ENCODE peak calls at places on chromosomes 7 and 10, in seven cellular contexts. One of them, this sample, is unnamed. For H3K9me3, the result is how much of the 10 kb centered on the place peaks cover.

GRCh38 chr7:128872394-128872824 is 9.8 kb downstream of the ATP6V1F start:
- DNase-seq in CD8-positive, alpha-beta T cell: no peak
- DNase-seq in endodermal cell: peak
- DNase-seq in right atrium auricular region: no peak
- DNase-seq in effector memory CD4-positive, alpha-beta T cell: no peak
- DNase-seq in heart left ventricle: no peak
- DNase-seq in IMR-90: no peak
- DNase-seq in this sample: no peak

GRCh38 chr10:131983780-131984179 is 2.1 kb upstream of the BNIP3 start:
- DNase-seq in CD8-positive, alpha-beta T cell: no peak
- DNase-seq in endodermal cell: no peak
- DNase-seq in right atrium auricular region: no peak
- DNase-seq in effector memory CD4-positive, alpha-beta T cell: no peak
- DNase-seq in heart left ventricle: no peak
- DNase-seq in IMR-90: peak
- DNase-seq in this sample: no peak

GRCh38 chr7:1298938-1299885 is 66.5 kb downstream of the UNCX start:
- DNase-seq in CD8-positive, alpha-beta T cell: no peak
- DNase-seq in endodermal cell: peak
- DNase-seq in right atrium auricular region: no peak
- DNase-seq in effector memory CD4-positive, alpha-beta T cell: no peak
- DNase-seq in heart left ventricle: no peak
- DNase-seq in IMR-90: no peak
- DNase-seq in this sample: no peak

GRCh38 chr10:201328-201771 is 66.1 kb downstream of the ZMYND11 start:
- DNase-seq in CD8-positive, alpha-beta T cell: no peak
- DNase-seq in endodermal cell: no peak
- DNase-seq in right atrium auricular region: no peak
- DNase-seq in effector memory CD4-positive, alpha-beta T cell: no peak
- DNase-seq in heart left ventricle: no peak
- DNase-seq in IMR-90: peak
- DNase-seq in this sample: no peak

GRCh38 chr7:118220583-118220982 is 3.9 kb upstream of the ANKRD7 start:
- DNase-seq in CD8-positive, alpha-beta T cell: no peak
- DNase-seq in endodermal cell: no peak
- DNase-seq in right atrium auricular region: no peak
- DNase-seq in effector memory CD4-positive, alpha-beta T cell: no peak
- DNase-seq in heart left ventricle: no peak
- DNase-seq in IMR-90: no peak
- DNase-seq in this sample: no peak

GRCh38 chr7:132061931-132062330 is 505.5 kb upstream of the PODXL start:
- DNase-seq in CD8-positive, alpha-beta T cell: no peak
- DNase-seq in endodermal cell: no peak
- DNase-seq in right atrium auricular region: no peak
- DNase-seq in effector memory CD4-positive, alpha-beta T cell: no peak
- DNase-seq in heart left ventricle: no peak
- DNase-seq in IMR-90: peak
- DNase-seq in this sample: no peak

GRCh38 chr7:80508440-80508839 is 3.4 kb downstream of the GNAT3 start:
- DNase-seq in CD8-positive, alpha-beta T cell: no peak
- DNase-seq in endodermal cell: no peak
- DNase-seq in right atrium auricular region: no peak
- DNase-seq in effector memory CD4-positive, alpha-beta T cell: no peak
- DNase-seq in heart left ventricle: no peak
- DNase-seq in IMR-90: peak
- DNase-seq in this sample: no peak

GRCh38 chr10:110017940-110018339 is 10.2 kb downstream of the ADD3 start:
- DNase-seq in CD8-positive, alpha-beta T cell: no peak
- DNase-seq in endodermal cell: no peak
- DNase-seq in right atrium auricular region: no peak
- DNase-seq in effector memory CD4-positive, alpha-beta T cell: no peak
- DNase-seq in heart left ventricle: no peak
- DNase-seq in IMR-90: no peak
- DNase-seq in this sample: no peak

GRCh38 chr7:138951953-138952352 is 29.2 kb downstream of the KIAA1549 start:
- DNase-seq in CD8-positive, alpha-beta T cell: no peak
- DNase-seq in endodermal cell: no peak
- DNase-seq in right atrium auricular region: no peak
- DNase-seq in effector memory CD4-positive, alpha-beta T cell: no peak
- DNase-seq in heart left ventricle: no peak
- DNase-seq in IMR-90: no peak
- DNase-seq in this sample: no peak

GRCh38 chr7:24503511-24503910 is 69.7 kb upstream of the PALS2 start:
- DNase-seq in CD8-positive, alpha-beta T cell: no peak
- DNase-seq in endodermal cell: no peak
- DNase-seq in right atrium auricular region: no peak
- DNase-seq in effector memory CD4-positive, alpha-beta T cell: no peak
- DNase-seq in heart left ventricle: no peak
- DNase-seq in IMR-90: no peak
- DNase-seq in this sample: no peak

GRCh38 chr7:129338450-129338849 is 95.8 kb upstream of the STRIP2 start:
- DNase-seq in CD8-positive, alpha-beta T cell: no peak
- DNase-seq in endodermal cell: no peak
- DNase-seq in right atrium auricular region: no peak
- DNase-seq in effector memory CD4-positive, alpha-beta T cell: no peak
- DNase-seq in heart left ventricle: no peak
- DNase-seq in IMR-90: no peak
- DNase-seq in this sample: no peak

GRCh38 chr10:28300027-28300426 is 2.8 kb downstream of the MPP7 start:
- DNase-seq in CD8-positive, alpha-beta T cell: no peak
- DNase-seq in endodermal cell: no peak
- DNase-seq in right atrium auricular region: no peak
- DNase-seq in effector memory CD4-positive, alpha-beta T cell: no peak
- DNase-seq in heart left ventricle: no peak
- DNase-seq in IMR-90: no peak
- DNase-seq in this sample: no peak

GRCh38 chr7:29328811-29329210 is 134.2 kb downstream of the CHN2 start:
- DNase-seq in CD8-positive, alpha-beta T cell: no peak
- DNase-seq in endodermal cell: no peak
- DNase-seq in right atrium auricular region: no peak
- DNase-seq in effector memory CD4-positive, alpha-beta T cell: no peak
- DNase-seq in heart left ventricle: no peak
- DNase-seq in IMR-90: no peak
- DNase-seq in this sample: no peak

GRCh38 chr10:100033766-100034418 is 24.1 kb upstream of the DNMBP start:
- DNase-seq in CD8-positive, alpha-beta T cell: no peak
- DNase-seq in endodermal cell: no peak
- DNase-seq in right atrium auricular region: no peak
- DNase-seq in effector memory CD4-positive, alpha-beta T cell: no peak
- DNase-seq in heart left ventricle: no peak
- DNase-seq in IMR-90: no peak
- DNase-seq in this sample: no peak

GRCh38 chr10:133123050-133123745 is 35.5 kb downstream of the ADGRA1 start:
- DNase-seq in CD8-positive, alpha-beta T cell: no peak
- DNase-seq in endodermal cell: peak
- DNase-seq in right atrium auricular region: no peak
- DNase-seq in effector memory CD4-positive, alpha-beta T cell: no peak
- DNase-seq in heart left ventricle: no peak
- DNase-seq in IMR-90: no peak
- DNase-seq in this sample: no peak

GRCh38 chr10:110859947-110860376 is 11.8 kb upstream of the PDCD4 start:
- DNase-seq in CD8-positive, alpha-beta T cell: no peak
- DNase-seq in endodermal cell: peak
- DNase-seq in right atrium auricular region: peak
- DNase-seq in effector memory CD4-positive, alpha-beta T cell: no peak
- DNase-seq in heart left ventricle: no peak
- DNase-seq in IMR-90: peak
- DNase-seq in this sample: no peak

GRCh38 chr10:115093286-115093775 is at the start of gene ATRNL1:
- DNase-seq in CD8-positive, alpha-beta T cell: no peak
- DNase-seq in endodermal cell: peak
- DNase-seq in right atrium auricular region: no peak
- DNase-seq in effector memory CD4-positive, alpha-beta T cell: no peak
- DNase-seq in heart left ventricle: peak
- DNase-seq in IMR-90: no peak
- DNase-seq in this sample: no peak

GRCh38 chr7:96833701-96834453 is 124.2 kb upstream of the SEM1 start:
- DNase-seq in CD8-positive, alpha-beta T cell: no peak
- DNase-seq in endodermal cell: no peak
- DNase-seq in right atrium auricular region: no peak
- DNase-seq in effector memory CD4-positive, alpha-beta T cell: no peak
- DNase-seq in heart left ventricle: no peak
- DNase-seq in IMR-90: no peak
- DNase-seq in this sample: no peak

GRCh38 chr10:94012834-94013830 is 19.4 kb downstream of the PLCE1 start:
- DNase-seq in CD8-positive, alpha-beta T cell: no peak
- DNase-seq in endodermal cell: no peak
- DNase-seq in right atrium auricular region: no peak
- DNase-seq in effector memory CD4-positive, alpha-beta T cell: no peak
- DNase-seq in heart left ventricle: no peak
- DNase-seq in IMR-90: peak
- DNase-seq in this sample: no peak

GRCh38 chr10:94023909-94024308 is 30.2 kb downstream of the PLCE1 start:
- DNase-seq in CD8-positive, alpha-beta T cell: no peak
- DNase-seq in endodermal cell: no peak
- DNase-seq in right atrium auricular region: no peak
- DNase-seq in effector memory CD4-positive, alpha-beta T cell: no peak
- DNase-seq in heart left ventricle: no peak
- DNase-seq in IMR-90: no peak
- DNase-seq in this sample: no peak

GRCh38 chr10:94016727-94017714 is 23.3 kb downstream of the PLCE1 start:
- DNase-seq in CD8-positive, alpha-beta T cell: no peak
- DNase-seq in endodermal cell: peak
- DNase-seq in right atrium auricular region: no peak
- DNase-seq in effector memory CD4-positive, alpha-beta T cell: no peak
- DNase-seq in heart left ventricle: peak
- DNase-seq in IMR-90: peak
- DNase-seq in this sample: no peak

GRCh38 chr10:94018107-94018506 is 24.4 kb downstream of the PLCE1 start:
- DNase-seq in CD8-positive, alpha-beta T cell: no peak
- DNase-seq in endodermal cell: no peak
- DNase-seq in right atrium auricular region: no peak
- DNase-seq in effector memory CD4-positive, alpha-beta T cell: no peak
- DNase-seq in heart left ventricle: no peak
- DNase-seq in IMR-90: no peak
- DNase-seq in this sample: no peak
- H3K27ac ChIP-seq in CD8-positive, alpha-beta T cell: no peak
- H3K27ac ChIP-seq in endodermal cell: no peak
- H3K27ac ChIP-seq in right atrium auricular region: peak
- H3K27ac ChIP-seq in effector memory CD4-positive, alpha-beta T cell: no peak
- H3K27ac ChIP-seq in heart left ventricle: no peak
- H3K27ac ChIP-seq in IMR-90: no peak
- H3K27ac ChIP-seq in this sample: no peak

GRCh38 chr7:64613653-64614052 is 50.8 kb upstream of the ZNF680 start:
- DNase-seq in CD8-positive, alpha-beta T cell: no peak
- DNase-seq in endodermal cell: no peak
- DNase-seq in right atrium auricular region: no peak
- DNase-seq in effector memory CD4-positive, alpha-beta T cell: no peak
- DNase-seq in heart left ventricle: no peak
- DNase-seq in IMR-90: no peak
- DNase-seq in this sample: no peak
- H3K9me3 ChIP-seq in CD8-positive, alpha-beta T cell: under half
- H3K9me3 ChIP-seq in endodermal cell: under half
- H3K9me3 ChIP-seq in right atrium auricular region: under half
- H3K9me3 ChIP-seq in effector memory CD4-positive, alpha-beta T cell: under half
- H3K9me3 ChIP-seq in heart left ventricle: under half
- H3K9me3 ChIP-seq in IMR-90: under half
- H3K9me3 ChIP-seq in this sample: under half

GRCh38 chr7:27156901-27157716 is 634 bp upstream of the HOXA7 start:
- DNase-seq in CD8-positive, alpha-beta T cell: no peak
- DNase-seq in endodermal cell: peak
- DNase-seq in right atrium auricular region: no peak
- DNase-seq in effector memory CD4-positive, alpha-beta T cell: no peak
- DNase-seq in heart left ventricle: no peak
- DNase-seq in IMR-90: no peak
- DNase-seq in this sample: no peak

GRCh38 chr7:27154369-27154768 is 2.0 kb upstream of the HOXA3 start:
- DNase-seq in CD8-positive, alpha-beta T cell: no peak
- DNase-seq in endodermal cell: peak
- DNase-seq in right atrium auricular region: no peak
- DNase-seq in effector memory CD4-positive, alpha-beta T cell: no peak
- DNase-seq in heart left ventricle: no peak
- DNase-seq in IMR-90: no peak
- DNase-seq in this sample: no peak

GRCh38 chr7:27154901-27155815 is 1.3 kb downstream of the HOXA7 start:
- DNase-seq in CD8-positive, alpha-beta T cell: no peak
- DNase-seq in endodermal cell: peak
- DNase-seq in right atrium auricular region: no peak
- DNase-seq in effector memory CD4-positive, alpha-beta T cell: no peak
- DNase-seq in heart left ventricle: no peak
- DNase-seq in IMR-90: no peak
- DNase-seq in this sample: no peak

GRCh38 chr7:27156508-27156898 is at the start of gene HOXA7:
- DNase-seq in CD8-positive, alpha-beta T cell: no peak
- DNase-seq in endodermal cell: peak
- DNase-seq in right atrium auricular region: no peak
- DNase-seq in effector memory CD4-positive, alpha-beta T cell: no peak
- DNase-seq in heart left ventricle: no peak
- DNase-seq in IMR-90: peak
- DNase-seq in this sample: no peak

DNA sequence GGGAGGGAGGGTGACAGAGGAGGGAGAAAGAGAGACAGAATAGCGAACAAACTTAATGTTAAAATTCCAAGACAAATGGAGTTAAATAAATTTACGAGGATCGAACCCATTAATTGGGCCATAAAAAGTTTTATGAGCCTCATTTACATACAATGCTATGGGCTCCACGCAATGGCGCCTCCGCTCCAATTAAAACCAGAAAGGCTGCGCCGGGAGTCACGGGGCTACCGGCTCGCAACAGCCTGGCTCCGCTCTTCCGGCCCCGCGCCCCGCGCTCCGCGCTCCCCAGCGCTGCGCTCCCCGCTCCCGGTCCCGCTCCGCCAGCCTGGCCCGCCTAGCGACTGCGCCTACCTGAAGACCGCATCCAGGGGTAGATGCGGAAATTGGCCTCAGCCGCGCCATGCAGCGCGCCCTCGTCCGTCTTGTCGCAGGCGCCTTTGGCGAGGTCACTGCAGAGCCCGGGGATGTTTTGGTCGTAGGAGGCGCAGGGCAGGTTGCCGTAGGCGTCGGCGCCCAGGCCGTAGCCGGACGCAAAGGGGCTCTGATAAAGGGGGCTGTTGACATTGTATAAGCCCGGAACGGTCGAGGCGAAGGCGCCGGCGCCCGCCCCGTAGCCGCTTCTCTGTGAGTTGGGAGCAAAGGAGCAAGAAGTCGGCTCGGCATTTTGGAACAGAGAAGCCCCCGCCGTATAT is 513 bp downstream of the HOXA7 start:
- DNase-seq in CD8-positive, alpha-beta T cell: no peak
- DNase-seq in endodermal cell: peak
- DNase-seq in right atrium auricular region: no peak
- DNase-seq in effector memory CD4-positive, alpha-beta T cell: no peak
- DNase-seq in heart left ventricle: no peak
- DNase-seq in IMR-90: no peak
- DNase-seq in this sample: no peak
- H3K4me3 ChIP-seq in CD8-positive, alpha-beta T cell: peak
- H3K4me3 ChIP-seq in endodermal cell: peak
- H3K4me3 ChIP-seq in right atrium auricular region: peak
- H3K4me3 ChIP-seq in effector memory CD4-positive, alpha-beta T cell: peak
- H3K4me3 ChIP-seq in heart left ventricle: peak
- H3K4me3 ChIP-seq in IMR-90: peak
- H3K4me3 ChIP-seq in this sample: peak

DNA sequence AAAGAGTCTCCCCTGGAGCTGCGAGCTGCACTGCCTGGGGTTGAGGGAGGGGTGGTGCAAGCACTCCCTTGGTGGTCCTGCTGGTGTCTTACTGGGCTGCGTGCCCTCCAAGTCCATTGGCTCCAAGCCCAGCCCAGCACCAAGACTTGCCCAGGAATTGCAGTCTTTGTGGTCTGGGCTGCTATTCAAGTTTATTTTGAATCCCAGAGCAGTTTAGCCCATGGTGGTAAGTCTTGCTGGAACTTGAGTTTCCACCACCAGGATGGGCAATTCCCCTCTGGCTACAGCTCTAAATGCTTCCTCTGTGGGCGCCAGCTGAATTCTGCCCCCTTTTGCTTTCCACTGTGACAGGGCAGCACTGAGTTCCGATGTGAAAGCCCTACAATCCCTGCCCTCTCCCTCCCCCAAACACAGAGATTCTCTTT is 25.1 kb downstream of the GALNT11 start:
- DNase-seq in CD8-positive, alpha-beta T cell: no peak
- DNase-seq in endodermal cell: no peak
- DNase-seq in right atrium auricular region: no peak
- DNase-seq in effector memory CD4-positive, alpha-beta T cell: no peak
- DNase-seq in heart left ventricle: no peak
- DNase-seq in IMR-90: peak
- DNase-seq in this sample: no peak
- H3K27ac ChIP-seq in CD8-positive, alpha-beta T cell: no peak
- H3K27ac ChIP-seq in endodermal cell: no peak
- H3K27ac ChIP-seq in right atrium auricular region: no peak
- H3K27ac ChIP-seq in effector memory CD4-positive, alpha-beta T cell: no peak
- H3K27ac ChIP-seq in heart left ventricle: no peak
- H3K27ac ChIP-seq in IMR-90: no peak
- H3K27ac ChIP-seq in this sample: no peak

This sample was measured in thoracic aorta.